ENCODE peak calls at places on chromosome X, in four cellular contexts. Z is HepG2, Q is H1, X is GM12878. P is an unnamed sample.
A peak's percentile ranks its signal among the peaks of the same experiment; 100 is the strongest.

GRCh38 chrX:12686324-12686723 is 104.9 kb upstream of the PRPS2 start:
- DNase-seq in Z (no peak), Q (no peak), X (no peak), P (no peak)

GRCh38 chrX:11085305-11085704 is 25.8 kb upstream of the HCCS start:
- DNase-seq in X (no peak), Z (no peak), Q (no peak), P (no peak)

GRCh38 chrX:137567474-137568232 is 1.7 kb downstream of the ZIC3 start:
- DNase-seq in Q (no peak), Z (no peak), X (no peak), P (no peak)

GRCh38 chrX:11113731-11114130 is 2.6 kb downstream of the HCCS start:
- DNase-seq in Z (no peak), X (no peak), Q (no peak), P (no peak)

GRCh38 chrX:55524487-55524886 is 34.8 kb upstream of the USP51 start:
- DNase-seq in Z (peak; percentile 0), X (no peak), Q (no peak), P (no peak)

GRCh38 chrX:24668111-24668510 is 21.0 kb upstream of the PCYT1B start:
- DNase-seq in Z (no peak), X (no peak), Q (no peak), P (peak; percentile 22)

GRCh38 chrX:120857240-120857639 is 18.4 kb downstream of the CT47B1 start:
- DNase-seq in X (no peak), Q (peak; percentile 40), Z (no peak), P (no peak)

GRCh38 chrX:73977542-73978169 is 326.3 kb upstream of the ZCCHC13 start:
- DNase-seq in Q (no peak), Z (no peak), X (peak; percentile 46), P (no peak)

GRCh38 chrX:13383907-13384306 is 64.1 kb upstream of the ATXN3L start:
- DNase-seq in Z (no peak), X (peak; percentile 28), Q (no peak), P (no peak)

GRCh38 chrX:17214962-17215361 is 160.0 kb upstream of the NHS start:
- DNase-seq in X (no peak), Z (no peak), Q (no peak), P (no peak)

GRCh38 chrX:153511784-153512500 is 5.5 kb upstream of the ATP2B3 start:
- DNase-seq in X (no peak), Z (no peak), Q (no peak), P (no peak)

GRCh38 chrX:72394518-72395163 is 88.9 kb upstream of the CITED1 start:
- DNase-seq in X (no peak), Q (no peak), Z (no peak), P (no peak)

GRCh38 chrX:68883800-68884199 is 55.0 kb downstream of the EFNB1 start:
- DNase-seq in Q (no peak), X (no peak), Z (no peak), P (no peak)

GRCh38 chrX:48864210-48864609 is 28.8 kb upstream of the PCSK1N start:
- DNase-seq in Q (no peak), X (no peak), Z (peak; percentile 1), P (no peak)

GRCh38 chrX:24506082-24506481 is 41.0 kb downstream of the PDK3 start:
- DNase-seq in Q (no peak), X (peak; percentile 12), Z (no peak), P (no peak)

GRCh38 chrX:128781506-128781905 is 729.3 kb upstream of the ACTRT1 start:
- DNase-seq in Z (peak; percentile 34), X (no peak), Q (peak; percentile 49), P (peak; percentile 49)

GRCh38 chrX:113274801-113275200 is 434.2 kb upstream of the AMOT start:
- DNase-seq in X (no peak), Z (no peak), Q (no peak), P (no peak)

GRCh38 chrX:96314974-96315373 is 369.7 kb upstream of the DIAPH2 start:
- DNase-seq in Z (peak; percentile 0), X (no peak), Q (no peak), P (no peak)

GRCh38 chrX:40199704-40200103 is 101.9 kb upstream of the BCOR start:
- DNase-seq in X (no peak), Q (no peak), Z (no peak), P (no peak)

GRCh38 chrX:71301195-71301924 is at the start of gene ITGB1BP2:
- DNase-seq in Z (peak; percentile 43), X (no peak), Q (no peak), P (no peak)

GRCh38 chrX:35826503-35826902 is 28.4 kb downstream of the MAGEB16 start:
- DNase-seq in Q (no peak), Z (no peak), X (no peak), P (no peak)

GRCh38 chrX:479273-479981 is 92.7 kb upstream of the PPP2R3B start:
- DNase-seq in Z (no peak), Q (no peak), X (no peak), P (no peak)
- TF ChIP-seq TCF12 in Z (no peak), Q (no peak), X (no peak), P (no peak)

GRCh38 chrX:1451676-1452496 is 823 bp downstream of the ASMTL start:
- DNase-seq in X (no peak), Z (no peak), Q (no peak), P (no peak)

GRCh38 chrX:1452497-1453389 is at the start of gene ASMTL:
- DNase-seq in Z (peak; percentile 93), X (peak; percentile 91), Q (peak; percentile 100), P (peak; percentile 99)

GRCh38 chrX:1453390-1453783 is 678 bp upstream of the ASMTL start:
- DNase-seq in X (no peak), Z (no peak), Q (no peak), P (no peak)

GRCh38 chrX:1455948-1456280 is 3.2 kb upstream of the ASMTL start:
- DNase-seq in Q (peak; percentile 26), Z (no peak), X (no peak), P (no peak)

DNA sequence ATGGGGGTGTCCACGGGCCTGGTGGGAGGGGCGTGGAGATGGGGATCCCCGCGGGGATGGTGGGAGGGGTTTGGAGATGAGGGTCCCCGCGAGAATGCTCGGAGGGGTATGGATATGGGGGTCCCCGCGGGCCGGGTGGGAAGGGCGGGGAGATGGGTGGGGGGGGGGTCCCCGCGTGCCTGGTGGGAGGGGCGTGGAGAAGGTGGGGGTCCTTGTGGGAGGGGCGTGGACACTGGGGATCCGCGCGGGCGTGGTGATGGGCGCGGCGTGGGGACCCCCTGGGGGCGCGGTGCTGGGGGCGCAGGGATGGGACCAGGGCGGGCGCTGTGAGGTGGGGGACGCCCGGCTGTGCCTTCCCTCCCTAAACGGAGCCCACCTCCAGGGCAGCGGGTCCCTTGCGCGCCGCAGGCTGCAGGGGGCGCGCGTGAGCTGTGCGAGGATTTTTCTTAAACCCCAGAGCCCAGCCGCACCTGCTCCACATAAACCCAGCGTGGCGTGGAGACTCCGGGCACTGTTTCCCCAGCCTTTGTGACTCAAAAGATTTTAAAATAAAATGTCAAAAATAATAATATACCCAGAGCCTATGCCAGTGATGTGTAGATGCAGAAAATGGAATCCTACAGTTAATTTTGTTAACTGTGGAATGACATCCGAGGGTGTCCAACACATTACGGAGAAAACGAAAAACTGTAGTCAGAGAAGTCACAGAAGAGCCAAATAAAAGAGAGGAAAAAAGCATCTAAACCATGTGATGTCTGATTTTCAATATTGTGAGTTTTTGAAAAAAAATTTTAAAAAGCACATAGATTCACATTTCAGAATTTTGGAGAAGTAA is 1.5 kb upstream of the ASMTL start:
- DNase-seq in Z (peak; percentile 70), Q (peak; percentile 99), X (no peak), P (peak; percentile 85)
- TF ChIP-seq TAF1 in Z (no peak), Q (no peak), X (no peak), P (no peak)

DNA sequence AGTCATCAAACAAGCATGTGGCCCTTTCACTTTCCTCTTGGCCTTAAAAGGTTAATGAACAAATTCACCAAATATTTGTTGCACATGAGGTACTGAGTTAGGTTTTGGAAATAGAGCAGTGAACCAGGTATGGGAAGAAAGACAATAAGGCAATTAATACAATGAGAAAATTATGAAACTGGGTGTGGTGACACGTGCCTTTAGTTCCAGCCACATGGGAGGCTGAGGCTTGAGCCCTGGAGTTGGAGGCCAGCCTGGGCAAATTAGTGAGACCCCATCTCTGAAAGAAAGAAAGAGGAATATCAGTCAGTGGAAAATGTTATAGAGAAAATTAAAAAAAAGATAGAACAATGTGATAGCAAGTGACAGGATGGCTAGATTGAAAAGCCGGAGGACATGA is 8.1 kb downstream of the PHEX start:
- DNase-seq in Q (no peak), X (no peak), Z (no peak), P (no peak)
- TF ChIP-seq CHD2 in Q (no peak), X (no peak), Z (no peak), P (no peak)

DNA sequence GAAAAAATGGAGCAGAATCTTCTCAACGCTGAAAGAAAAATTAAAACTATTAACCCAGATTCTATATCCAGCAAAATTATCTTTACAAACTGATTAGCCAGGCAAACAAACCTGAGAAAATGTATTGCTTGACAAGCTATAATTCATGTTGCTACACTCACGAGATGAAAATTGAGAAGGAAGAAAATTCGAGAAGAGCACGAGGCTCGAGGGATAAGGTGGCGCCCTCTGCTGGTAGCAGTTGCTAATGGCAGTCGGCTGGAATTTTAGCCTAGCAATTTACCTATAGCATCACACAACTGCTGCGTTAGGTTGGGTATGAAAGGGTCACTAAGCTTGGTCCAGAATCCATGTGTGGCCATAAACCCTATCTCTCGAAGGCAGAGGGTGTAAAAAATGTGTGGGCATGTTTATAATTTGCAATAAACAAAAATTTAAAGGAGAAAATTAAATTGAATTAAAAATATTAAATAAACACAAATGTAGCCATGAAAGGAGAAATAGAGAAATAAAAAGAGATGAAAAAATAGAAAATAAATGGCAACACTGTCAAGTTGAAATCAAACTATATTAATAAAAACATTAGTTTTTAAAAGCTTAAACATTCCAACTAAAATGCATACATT is 126.6 kb downstream of the PPP4R3C start:
- DNase-seq in Z (peak; percentile 2), X (no peak), Q (peak; percentile 61), P (peak; percentile 37)
- TF ChIP-seq TCF12 in Z (no peak), X (no peak), Q (no peak), P (no peak)

GRCh38 chrX:150587585-150588503 is 19.4 kb downstream of the MTM1 start:
- DNase-seq in X (no peak), Q (no peak), Z (no peak), P (peak; percentile 33)
- TF ChIP-seq TAF1 in X (no peak), Q (no peak), Z (no peak), P (no peak)

DNA sequence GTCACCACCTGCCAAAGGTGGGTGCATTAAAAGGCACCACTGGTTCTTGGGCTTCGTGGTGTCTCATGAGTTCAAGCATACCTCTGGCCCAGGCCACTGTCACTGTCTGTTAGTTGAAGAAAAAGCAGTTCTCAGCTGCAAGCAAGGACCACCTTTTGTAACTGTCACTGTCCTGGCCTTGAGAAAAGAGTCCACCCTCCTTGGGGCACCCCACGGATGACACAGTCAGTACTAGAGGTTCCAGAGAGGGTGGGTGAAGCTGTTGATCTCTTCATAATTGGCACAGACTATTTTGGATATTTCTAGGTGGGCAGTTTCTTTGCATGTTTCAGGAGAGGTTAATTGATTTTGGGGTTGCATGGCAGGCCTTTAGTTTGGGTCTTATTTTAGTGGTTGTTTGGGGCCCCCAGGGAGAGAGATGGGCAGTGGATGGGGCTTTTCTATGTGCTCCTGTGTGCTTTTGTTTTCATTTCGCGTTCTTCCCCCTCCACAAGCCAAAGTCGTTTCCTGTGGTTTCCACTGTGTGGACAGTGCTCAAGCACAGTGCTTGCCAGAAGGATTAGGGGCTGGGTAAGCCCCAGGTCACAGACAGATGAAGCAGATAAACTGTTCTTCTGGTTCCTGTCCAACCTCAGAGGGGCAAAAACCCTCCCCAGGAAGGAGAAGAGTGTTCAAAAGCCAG is 156.2 kb upstream of the PPP1R2C start:
- DNase-seq in X (peak; percentile 75), Q (no peak), Z (no peak), P (no peak)
- TF ChIP-seq CHD2 in X (no peak), Q (no peak), Z (no peak), P (no peak)